ENCODE peak calls at places on chromosomes 4 and X, in seven cellular contexts. E is NCI-H2029; L is right lobe of liver; M is lower leg skin; O is GM10248; P is activated naive CD8-positive, alpha-beta T cell treated with anti-CD3 and anti-CD28 coated beads, Interleukin-2, amount 50 U/mL, for 16 hours; W is dermis microvascular lymphatic vessel endothelial cell. S is an unnamed sample.

GRCh38 chrX:65017464-65017863 is 41.2 kb upstream of the ZC4H2 start:
- DNase-seq in E (no peak), L (no peak), M (no peak), O (no peak), P (no peak), W (no peak), S (no peak)

GRCh38 chr4:100428051-100428450 is 89.8 kb downstream of the EMCN start:
- DNase-seq in E (no peak), L (no peak), M (no peak), O (no peak), P (no peak), W (no peak), S (no peak)

GRCh38 chr4:182454440-182455013 is 211.3 kb downstream of the TENM3 start:
- DNase-seq in E (no peak), L (no peak), M (no peak), O (no peak), P (no peak), W (no peak), S (no peak)

GRCh38 chrX:131728295-131729145 is 184.6 kb downstream of the OR13H1 start:
- DNase-seq in E (no peak), L (peak), M (peak), O (no peak), P (no peak), W (peak), S (no peak)

GRCh38 chr4:36242629-36243354 is 1.5 kb downstream of the ARAP2 start:
- DNase-seq in E (no peak), L (no peak), M (no peak), O (no peak), P (no peak), W (no peak), S (no peak)

GRCh38 chrX:30364229-30364628 is 55.0 kb upstream of the NR0B1 start:
- DNase-seq in E (peak), L (no peak), M (no peak), O (no peak), P (no peak), W (no peak), S (no peak)

GRCh38 chr4:37068580-37068979 is 176.0 kb upstream of the NWD2 start:
- DNase-seq in E (no peak), L (no peak), M (no peak), O (no peak), P (no peak), W (no peak), S (no peak)

GRCh38 chr4:27251788-27252187 is 391.1 kb downstream of the STIM2 start:
- DNase-seq in E (no peak), L (no peak), M (no peak), O (no peak), P (no peak), W (no peak), S (no peak)

GRCh38 chrX:136130931-136131843 is 16.1 kb upstream of the FHL1 start:
- DNase-seq in E (no peak), L (no peak), M (no peak), O (no peak), P (no peak), W (peak), S (no peak)

GRCh38 chr4:13816472-13816871 is 188.9 kb upstream of the BOD1L1 start:
- DNase-seq in E (no peak), L (no peak), M (no peak), O (no peak), P (no peak), W (no peak), S (no peak)

GRCh38 chr4:83701041-83701440 is 165.1 kb downstream of the GPAT3 start:
- DNase-seq in E (no peak), L (no peak), M (no peak), O (no peak), P (no peak), W (no peak), S (no peak)

GRCh38 chrX:38304010-38304409 is 23.3 kb downstream of the RPGR start:
- DNase-seq in E (no peak), L (no peak), M (no peak), O (no peak), P (no peak), W (peak), S (no peak)

GRCh38 chr4:105992641-105993305 is 97.5 kb downstream of the NPNT start:
- DNase-seq in E (no peak), L (no peak), M (no peak), O (no peak), P (no peak), W (no peak), S (no peak)

GRCh38 chr4:171650543-171650942 is 162.7 kb upstream of the GALNTL6 start:
- DNase-seq in E (no peak), L (no peak), M (no peak), O (peak), P (no peak), W (no peak), S (no peak)

GRCh38 chr4:141807073-141807472 is 170.7 kb downstream of the IL15 start:
- DNase-seq in E (no peak), L (no peak), M (no peak), O (no peak), P (no peak), W (no peak), S (no peak)

GRCh38 chr4:1809754-1810502 is 16.8 kb downstream of the FGFR3 start:
- DNase-seq in E (peak), L (peak), M (peak), O (peak), P (peak), W (peak), S (peak)

GRCh38 chrX:21661316-21661715 is 3.2 kb upstream of the KLHL34 start:
- DNase-seq in E (no peak), L (no peak), M (no peak), O (no peak), P (no peak), W (no peak), S (no peak)

GRCh38 chr4:174457468-174457867 is 64.8 kb downstream of the HPGD start:
- DNase-seq in E (no peak), L (no peak), M (no peak), O (no peak), P (no peak), W (no peak), S (no peak)

GRCh38 chrX:118459494-118459893 is 36.1 kb upstream of the DOCK11 start:
- DNase-seq in E (no peak), L (no peak), M (no peak), O (peak), P (no peak), W (peak), S (peak)

GRCh38 chr4:4985844-4986243 is 33.4 kb downstream of the CYTL1 start:
- DNase-seq in E (no peak), L (no peak), M (no peak), O (no peak), P (no peak), W (no peak), S (no peak)

GRCh38 chr4:17494258-17494657 is 17.6 kb downstream of the QDPR start:
- DNase-seq in E (no peak), L (no peak), M (peak), O (no peak), P (no peak), W (no peak), S (no peak)

GRCh38 chr4:163587867-163588266 is 93.4 kb downstream of the TMA16 start:
- DNase-seq in E (no peak), L (no peak), M (no peak), O (peak), P (no peak), W (no peak), S (no peak)

GRCh38 chr4:102318105-102318504 is 27.2 kb downstream of the SLC39A8 start:
- DNase-seq in E (no peak), L (no peak), M (no peak), O (no peak), P (no peak), W (no peak), S (no peak)

GRCh38 chrX:155231163-155231562 is 14.9 kb downstream of the VBP1 start:
- DNase-seq in E (no peak), L (no peak), M (no peak), O (peak), P (no peak), W (no peak), S (no peak)